ENCODE peak calls at places on chromosome 10, in eight cellular contexts. One of them, this sample, is unnamed.

GRCh38 chr10:37855691-37856090 is 1.7 kb downstream of the ZNF248 start:
- DNase-seq in amniotic stem cell: no peak
- DNase-seq in left colon: no peak
- DNase-seq in lung: no peak
- DNase-seq in transverse colon: no peak
- DNase-seq in NCI-H460: no peak
- DNase-seq in ureter: no peak
- DNase-seq in Calu3: no peak
- DNase-seq in this sample: no peak

GRCh38 chr10:76308946-76309529 is 877.6 kb downstream of the LRMDA start:
- DNase-seq in NCI-H460: no peak
- DNase-seq in transverse colon: no peak
- DNase-seq in Calu3: no peak
- DNase-seq in left colon: no peak
- DNase-seq in ureter: no peak
- DNase-seq in amniotic stem cell: no peak
- DNase-seq in lung: no peak
- DNase-seq in this sample: no peak

GRCh38 chr10:66842867-66843266 is 83.0 kb upstream of the LRRTM3 start:
- DNase-seq in NCI-H460: no peak
- DNase-seq in left colon: no peak
- DNase-seq in ureter: no peak
- DNase-seq in transverse colon: no peak
- DNase-seq in Calu3: no peak
- DNase-seq in amniotic stem cell: no peak
- DNase-seq in lung: no peak
- DNase-seq in this sample: no peak

GRCh38 chr10:97426776-97427570 is 982 bp downstream of the PGAM1 start:
- DNase-seq in Calu3: no peak
- DNase-seq in amniotic stem cell: no peak
- DNase-seq in transverse colon: no peak
- DNase-seq in ureter: no peak
- DNase-seq in left colon: no peak
- DNase-seq in NCI-H460: no peak
- DNase-seq in lung: no peak
- DNase-seq in this sample: no peak

GRCh38 chr10:34480345-34480744 is 334.8 kb downstream of the PARD3 start:
- DNase-seq in Calu3: no peak
- DNase-seq in ureter: no peak
- DNase-seq in amniotic stem cell: no peak
- DNase-seq in left colon: peak
- DNase-seq in NCI-H460: no peak
- DNase-seq in transverse colon: peak
- DNase-seq in lung: no peak
- DNase-seq in this sample: no peak

GRCh38 chr10:29646238-29646902 is 11.6 kb upstream of the SVIL start:
- DNase-seq in amniotic stem cell: peak
- DNase-seq in transverse colon: no peak
- DNase-seq in Calu3: no peak
- DNase-seq in lung: no peak
- DNase-seq in NCI-H460: no peak
- DNase-seq in ureter: no peak
- DNase-seq in left colon: no peak
- DNase-seq in this sample: peak

GRCh38 chr10:43249962-43250624 is 16.8 kb downstream of the RASGEF1A start:
- DNase-seq in NCI-H460: no peak
- DNase-seq in ureter: peak
- DNase-seq in transverse colon: no peak
- DNase-seq in lung: no peak
- DNase-seq in amniotic stem cell: no peak
- DNase-seq in left colon: peak
- DNase-seq in Calu3: peak
- DNase-seq in this sample: peak

GRCh38 chr10:18400911-18401260 is 250.5 kb downstream of the NSUN6 start:
- DNase-seq in transverse colon: peak
- DNase-seq in lung: no peak
- DNase-seq in Calu3: no peak
- DNase-seq in amniotic stem cell: no peak
- DNase-seq in NCI-H460: peak
- DNase-seq in ureter: no peak
- DNase-seq in left colon: no peak
- DNase-seq in this sample: no peak

GRCh38 chr10:76086571-76087260 is 655.3 kb downstream of the LRMDA start:
- DNase-seq in NCI-H460: no peak
- DNase-seq in transverse colon: peak
- DNase-seq in lung: peak
- DNase-seq in Calu3: peak
- DNase-seq in ureter: peak
- DNase-seq in amniotic stem cell: no peak
- DNase-seq in left colon: peak
- DNase-seq in this sample: peak

GRCh38 chr10:31152421-31153133 is 120.9 kb upstream of the ZNF438 start:
- DNase-seq in transverse colon: no peak
- DNase-seq in NCI-H460: no peak
- DNase-seq in lung: no peak
- DNase-seq in Calu3: no peak
- DNase-seq in left colon: no peak
- DNase-seq in amniotic stem cell: no peak
- DNase-seq in ureter: no peak
- DNase-seq in this sample: no peak

GRCh38 chr10:10967502-10967901 is 50.2 kb upstream of the CELF2 start:
- DNase-seq in left colon: no peak
- DNase-seq in amniotic stem cell: no peak
- DNase-seq in Calu3: no peak
- DNase-seq in ureter: no peak
- DNase-seq in NCI-H460: no peak
- DNase-seq in lung: no peak
- DNase-seq in transverse colon: no peak
- DNase-seq in this sample: no peak

GRCh38 chr10:35271086-35271834 is 65.0 kb upstream of the CCNY start:
- DNase-seq in amniotic stem cell: no peak
- DNase-seq in left colon: no peak
- DNase-seq in NCI-H460: no peak
- DNase-seq in transverse colon: no peak
- DNase-seq in ureter: no peak
- DNase-seq in lung: no peak
- DNase-seq in Calu3: no peak
- DNase-seq in this sample: peak

GRCh38 chr10:21047511-21047910 is 150.4 kb upstream of the NEBL start:
- DNase-seq in NCI-H460: no peak
- DNase-seq in transverse colon: no peak
- DNase-seq in amniotic stem cell: no peak
- DNase-seq in ureter: no peak
- DNase-seq in lung: no peak
- DNase-seq in Calu3: no peak
- DNase-seq in left colon: no peak
- DNase-seq in this sample: no peak

GRCh38 chr10:97063983-97064837 is 121.5 kb downstream of the SLIT1 start:
- DNase-seq in amniotic stem cell: no peak
- DNase-seq in Calu3: no peak
- DNase-seq in NCI-H460: no peak
- DNase-seq in ureter: no peak
- DNase-seq in lung: no peak
- DNase-seq in transverse colon: no peak
- DNase-seq in left colon: no peak
- DNase-seq in this sample: no peak

GRCh38 chr10:125149278-125150047 is 10.9 kb downstream of the CTBP2 start:
- DNase-seq in left colon: peak
- DNase-seq in transverse colon: peak
- DNase-seq in NCI-H460: no peak
- DNase-seq in Calu3: peak
- DNase-seq in ureter: peak
- DNase-seq in amniotic stem cell: no peak
- DNase-seq in lung: no peak
- DNase-seq in this sample: peak

GRCh38 chr10:102633282-102633681 is 11.0 kb upstream of the TRIM8 start:
- DNase-seq in ureter: no peak
- DNase-seq in NCI-H460: no peak
- DNase-seq in transverse colon: no peak
- DNase-seq in Calu3: no peak
- DNase-seq in amniotic stem cell: no peak
- DNase-seq in lung: peak
- DNase-seq in left colon: no peak
- DNase-seq in this sample: no peak

GRCh38 chr10:6501931-6502330 is 78.1 kb downstream of the PRKCQ start:
- DNase-seq in ureter: no peak
- DNase-seq in transverse colon: no peak
- DNase-seq in left colon: no peak
- DNase-seq in lung: no peak
- DNase-seq in amniotic stem cell: no peak
- DNase-seq in Calu3: peak
- DNase-seq in NCI-H460: no peak
- DNase-seq in this sample: no peak

GRCh38 chr10:122847782-122848604 is 2.3 kb upstream of the CUZD1 start:
- DNase-seq in amniotic stem cell: no peak
- DNase-seq in ureter: no peak
- DNase-seq in transverse colon: no peak
- DNase-seq in left colon: no peak
- DNase-seq in NCI-H460: no peak
- DNase-seq in lung: no peak
- DNase-seq in Calu3: no peak
- DNase-seq in this sample: no peak

GRCh38 chr10:110002801-110003523 is 4.8 kb upstream of the ADD3 start:
- DNase-seq in amniotic stem cell: no peak
- DNase-seq in transverse colon: peak
- DNase-seq in ureter: no peak
- DNase-seq in NCI-H460: no peak
- DNase-seq in lung: no peak
- DNase-seq in left colon: no peak
- DNase-seq in Calu3: no peak
- DNase-seq in this sample: no peak

GRCh38 chr10:96587255-96588059 is 645 bp upstream of the TM9SF3 start:
- DNase-seq in lung: peak
- DNase-seq in Calu3: no peak
- DNase-seq in transverse colon: peak
- DNase-seq in left colon: peak
- DNase-seq in ureter: peak
- DNase-seq in NCI-H460: peak
- DNase-seq in amniotic stem cell: peak
- DNase-seq in this sample: no peak

GRCh38 chr10:19651549-19651948 is 164.7 kb upstream of the PLXDC2 start:
- DNase-seq in left colon: no peak
- DNase-seq in NCI-H460: no peak
- DNase-seq in ureter: no peak
- DNase-seq in transverse colon: no peak
- DNase-seq in amniotic stem cell: no peak
- DNase-seq in lung: no peak
- DNase-seq in Calu3: no peak
- DNase-seq in this sample: no peak

This sample was measured in Caki2.